ENCODE peak calls at places on chromosome 7, in ten cellular contexts. N is SJSA1, K is mammary epithelial cell, G is fibroblast of lung, L is heart left ventricle, Z is lower lobe of right lung, U is esophagus squamous epithelium, Q is epithelial cell of prostate, O is HL-60, W is HCT116. A is an unnamed sample.

GRCh38 chr7:43204081-43204480 is 91.6 kb downstream of the HECW1 start:
- DNase-seq in N (no peak), L (no peak), W (no peak), U (no peak), K (no peak), Q (no peak), Z (no peak), O (no peak), G (peak), A (no peak)

GRCh38 chr7:81684513-81685262 is 85.2 kb downstream of the HGF start:
- DNase-seq in W (peak), K (peak), U (peak), N (peak), L (peak), Z (peak), G (peak), O (peak), Q (peak), A (peak)

GRCh38 chr7:47356261-47356660 is 225.7 kb downstream of the TNS3 start:
- DNase-seq in U (no peak), G (no peak), Q (no peak), W (no peak), O (no peak), L (no peak), Z (no peak), N (no peak), K (no peak), A (no peak)

GRCh38 chr7:34061175-34061574 is 155.8 kb downstream of the BMPER start:
- DNase-seq in G (peak), Z (no peak), O (no peak), K (peak), U (no peak), W (no peak), L (no peak), Q (peak), N (no peak), A (no peak)

GRCh38 chr7:128215281-128215680 is 25.8 kb upstream of the LEP start:
- DNase-seq in K (peak), Z (no peak), N (no peak), L (no peak), U (no peak), O (no peak), Q (no peak), W (no peak), G (peak), A (no peak)

GRCh38 chr7:1669954-1670893 is at the start of gene ELFN1:
- DNase-seq in W (no peak), G (peak), K (no peak), N (peak), O (no peak), U (no peak), Z (peak), Q (no peak), L (peak), A (no peak)

GRCh38 chr7:87003872-87004798 is 55.3 kb downstream of the ELAPOR2 start:
- DNase-seq in G (no peak), L (no peak), Q (no peak), U (no peak), W (no peak), N (no peak), K (no peak), O (no peak), Z (no peak), A (no peak)

GRCh38 chr7:130956417-130957139 is 222.6 kb upstream of the KLF14 start:
- DNase-seq in Z (no peak), L (no peak), Q (no peak), K (no peak), N (no peak), O (no peak), W (no peak), G (peak), U (no peak), A (no peak)

GRCh38 chr7:102216573-102217314 is 69.9 kb upstream of the SH2B2 start:
- DNase-seq in N (no peak), K (no peak), W (no peak), O (no peak), Z (no peak), G (no peak), Q (no peak), L (no peak), U (no peak), A (no peak)

GRCh38 chr7:29487424-29487823 is 76.2 kb upstream of the PRR15 start:
- DNase-seq in O (no peak), Z (no peak), W (no peak), K (no peak), N (no peak), L (no peak), Q (no peak), G (no peak), U (no peak), A (no peak)

GRCh38 chr7:94656925-94657731 is 1.2 kb upstream of the SGCE start:
- DNase-seq in G (peak), L (no peak), K (peak), U (no peak), N (no peak), O (no peak), Q (no peak), Z (no peak), W (peak), A (no peak)

GRCh38 chr7:100655908-100656674 is at the start of gene ACTL6B:
- DNase-seq in Q (no peak), W (no peak), U (no peak), Z (peak), N (peak), K (peak), O (no peak), L (peak), G (no peak), A (no peak)

GRCh38 chr7:90246184-90246583 is 1.2 kb downstream of the CFAP69 start:
- DNase-seq in N (no peak), Q (no peak), K (no peak), Z (no peak), L (no peak), U (no peak), G (peak), O (no peak), W (no peak), A (no peak)

GRCh38 chr7:107045195-107045960 is 873 bp downstream of the PRKAR2B start:
- DNase-seq in K (no peak), G (no peak), Z (no peak), U (no peak), W (no peak), Q (no peak), L (no peak), O (no peak), N (no peak), A (no peak)

GRCh38 chr7:11430112-11430511 is 401.9 kb downstream of the THSD7A start:
- DNase-seq in W (no peak), O (peak), U (no peak), K (no peak), L (no peak), Z (no peak), Q (no peak), G (no peak), N (no peak), A (no peak)

GRCh38 chr7:36129048-36129534 is 24.0 kb upstream of the EEPD1 start:
- DNase-seq in G (peak), K (no peak), L (no peak), N (no peak), W (no peak), Q (peak), Z (no peak), U (no peak), O (no peak), A (peak)

GRCh38 chr7:13903997-13904396 is 85.5 kb downstream of the ETV1 start:
- DNase-seq in Q (no peak), K (no peak), U (no peak), W (no peak), O (peak), N (no peak), Z (no peak), G (peak), L (no peak), A (no peak)

GRCh38 chr7:133052826-133053225 is 29.1 kb downstream of the CHCHD3 start:
- DNase-seq in U (no peak), Z (no peak), Q (no peak), L (no peak), W (no peak), N (no peak), O (no peak), K (no peak), G (no peak), A (no peak)

GRCh38 chr7:87058739-87059524 is 522 bp downstream of the ELAPOR2 start:
- DNase-seq in Z (peak), Q (no peak), L (peak), O (no peak), K (no peak), N (no peak), G (no peak), W (no peak), U (no peak), A (peak)

GRCh38 chr7:151755131-151755787 is 121.7 kb downstream of the PRKAG2 start:
- DNase-seq in Z (peak), Q (no peak), N (peak), K (no peak), O (peak), W (no peak), L (no peak), G (peak), U (no peak), A (no peak)

GRCh38 chr7:45702751-45703150 is 128.6 kb downstream of the ADCY1 start:
- DNase-seq in G (no peak), U (no peak), Z (no peak), O (no peak), K (no peak), Q (no peak), L (no peak), N (peak), W (no peak), A (no peak)

GRCh38 chr7:123784263-123784662 is 35.5 kb upstream of the WASL start:
- DNase-seq in O (no peak), U (no peak), N (no peak), L (no peak), Z (no peak), K (no peak), W (no peak), G (peak), Q (no peak), A (no peak)
- H3K27ac ChIP-seq in O (no peak), U (no peak), N (no peak), L (peak), Z (no peak), K (no peak), W (no peak), G (no peak), Q (peak), A (no peak)

GRCh38 chr7:143929224-143929920 is 5.7 kb upstream of the OR2F2 start:
- DNase-seq in Z (no peak), L (no peak), G (no peak), W (no peak), K (no peak), U (no peak), Q (no peak), O (no peak), N (no peak), A (no peak)
- H3K27ac ChIP-seq in Z (no peak), L (no peak), G (no peak), W (no peak), K (no peak), U (no peak), Q (no peak), O (no peak), N (no peak), A (no peak)

GRCh38 chr7:155685070-155685790 is 40.8 kb downstream of the RBM33 start:
- DNase-seq in L (no peak), Q (no peak), W (no peak), O (no peak), U (no peak), G (no peak), Z (no peak), K (no peak), N (no peak), A (no peak)
- H3K27ac ChIP-seq in L (no peak), Q (no peak), W (no peak), O (no peak), U (no peak), G (no peak), Z (no peak), K (no peak), N (peak), A (no peak)

GRCh38 chr7:75969182-75969581 is 25.2 kb downstream of the TMEM120A start:
- DNase-seq in O (no peak), Q (no peak), K (no peak), G (no peak), W (no peak), N (no peak), Z (no peak), U (no peak), L (no peak), A (no peak)
- H3K27ac ChIP-seq in O (no peak), Q (no peak), K (no peak), G (peak), W (no peak), N (peak), Z (peak), U (peak), L (peak), A (no peak)

GRCh38 chr7:55065079-55065478 is 46.3 kb downstream of the EGFR start:
- DNase-seq in K (peak), N (peak), Z (no peak), O (no peak), L (no peak), U (no peak), G (peak), W (peak), Q (no peak), A (peak)
- H3K27ac ChIP-seq in K (peak), N (peak), Z (peak), O (no peak), L (peak), U (peak), G (peak), W (peak), Q (peak), A (peak)

A was measured in PC-9.